ENCODE peak calls at places on chromosomes 16 and 17, in eight cellular contexts. H is CD8-positive, alpha-beta T cell; Q is WTC11; I is HFF-Myc; M is nephron progenitor cell; E is ovary; U is suprapubic skin; N is neural crest cell. X is an unnamed sample.

GRCh38 chr17:32772453-32773025 is 104.4 kb downstream of the MYO1D start:
- DNase-seq in H (no peak), E (no peak), Q (no peak), I (no peak), M (peak; percentile 8), N (no peak), U (no peak), X (no peak)

GRCh38 chr17:47276444-47276843 is 22.8 kb downstream of the ITGB3 start:
- DNase-seq in M (no peak), H (no peak), Q (no peak), N (no peak), E (no peak), I (no peak), U (no peak), X (no peak)

GRCh38 chr17:79098282-79098867 is 23.8 kb downstream of the ENGASE start:
- DNase-seq in Q (peak; percentile 47), U (no peak), N (no peak), H (no peak), E (no peak), M (no peak), I (no peak), X (no peak)

GRCh38 chr17:16255481-16255901 is 38.5 kb downstream of the PIGL start:
- DNase-seq in H (no peak), I (no peak), N (no peak), E (peak; percentile 49), U (no peak), Q (no peak), M (no peak), X (no peak)

GRCh38 chr16:13414154-13414553 is 505.8 kb upstream of the ERCC4 start:
- DNase-seq in Q (no peak), M (no peak), N (no peak), E (no peak), U (no peak), I (no peak), H (no peak), X (no peak)

GRCh38 chr16:66359012-66359411 is 7.5 kb upstream of the CDH5 start:
- DNase-seq in N (no peak), Q (no peak), H (no peak), E (no peak), I (no peak), M (no peak), U (no peak), X (no peak)

GRCh38 chr17:20095366-20096080 is 86.4 kb downstream of the SPECC1 start:
- DNase-seq in U (no peak), M (peak; percentile 49), E (peak; percentile 72), H (no peak), N (peak; percentile 51), Q (peak; percentile 54), I (peak; percentile 14), X (no peak)

GRCh38 chr17:14498812-14499211 is 197.9 kb downstream of the HS3ST3B1 start:
- DNase-seq in U (no peak), Q (no peak), I (no peak), N (no peak), M (no peak), H (no peak), E (no peak), X (no peak)

GRCh38 chr17:21453144-21453982 is 77.2 kb downstream of the KCNJ12 start:
- DNase-seq in M (no peak), U (peak; percentile 68), E (no peak), Q (no peak), I (no peak), H (no peak), N (no peak), X (no peak)

GRCh38 chr16:82895843-82896242 is 269.1 kb downstream of the CDH13 start:
- DNase-seq in E (no peak), I (no peak), Q (no peak), H (no peak), N (no peak), U (no peak), M (no peak), X (no peak)

GRCh38 chr16:1183235-1183907 is 30.5 kb downstream of the CACNA1H start:
- DNase-seq in U (no peak), I (no peak), M (peak; percentile 72), Q (peak; percentile 33), E (peak; percentile 89), N (peak; percentile 43), H (no peak), X (peak; percentile 29)

DNA sequence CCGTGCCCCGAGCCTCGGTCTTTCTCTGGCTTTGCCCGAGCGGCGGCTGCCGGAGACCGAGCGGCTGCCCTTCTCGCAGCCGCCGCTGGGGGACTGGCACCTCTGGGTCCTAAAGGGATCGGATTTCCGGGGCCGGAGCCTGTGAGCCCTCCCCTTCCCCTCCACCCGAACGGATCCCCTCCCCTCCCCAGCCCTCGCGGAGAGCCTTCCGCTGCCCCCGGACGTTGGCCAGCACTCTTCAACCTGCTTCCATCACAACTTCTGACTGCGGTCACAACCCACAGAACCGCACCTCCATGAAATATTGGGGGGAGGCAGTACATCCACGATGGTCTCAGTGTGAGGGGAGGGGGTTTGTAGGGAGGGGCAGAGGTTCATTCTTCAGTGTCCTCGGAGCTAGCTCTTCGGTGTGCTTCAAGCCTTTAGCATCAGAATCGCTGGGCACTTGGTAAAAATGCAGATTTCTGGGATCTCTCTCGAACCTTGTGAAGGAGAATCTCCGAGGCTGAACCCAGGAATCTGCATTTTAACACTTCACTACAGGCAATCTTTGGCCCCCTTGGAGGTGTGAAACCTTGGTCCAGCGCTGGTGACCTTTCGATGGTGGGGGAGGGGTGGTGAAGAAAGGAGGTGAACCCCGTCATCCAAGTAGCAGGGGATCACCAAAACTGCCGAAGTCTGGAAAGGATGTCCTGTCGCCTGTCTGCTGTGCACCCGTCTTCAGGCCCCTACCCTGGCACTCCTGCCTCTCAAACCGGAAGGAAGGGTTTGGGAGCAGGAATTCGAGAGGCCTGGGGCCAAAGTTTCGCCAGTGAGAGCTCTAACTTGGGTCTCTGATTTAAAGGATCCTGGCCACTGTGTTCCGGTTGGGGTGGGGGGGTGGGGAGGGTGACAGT is 812 bp upstream of the PPP1R9B start:
- DNase-seq in U (peak; percentile 95), E (peak; percentile 89), M (peak; percentile 89), I (peak; percentile 80), H (peak; percentile 64), N (peak; percentile 83), Q (peak; percentile 92), X (peak; percentile 51)
- TF ChIP-seq CTCF in U (peak; percentile 86), E (peak; percentile 52), M (peak; percentile 51), I (peak; percentile 42), H (peak; percentile 57), N (peak; percentile 71), Q (no peak), X (no peak)

GRCh38 chr17:39627717-39628516 is 1.2 kb downstream of the PPP1R1B start:
- DNase-seq in U (no peak), N (no peak), H (no peak), E (no peak), M (no peak), Q (no peak), I (no peak), X (no peak)

GRCh38 chr17:39631403-39631802 is 4.7 kb downstream of the PPP1R1B start:
- DNase-seq in M (no peak), I (no peak), N (no peak), U (no peak), E (no peak), Q (peak; percentile 49), H (no peak), X (no peak)

GRCh38 chr17:39629494-39629880 is 2.7 kb downstream of the PPP1R1B start:
- DNase-seq in M (no peak), Q (no peak), N (no peak), U (no peak), E (no peak), H (no peak), I (no peak), X (no peak)

GRCh38 chr17:39628655-39629493 is 2.1 kb downstream of the PPP1R1B start:
- DNase-seq in H (no peak), Q (no peak), M (no peak), U (no peak), E (no peak), I (no peak), N (no peak), X (no peak)

GRCh38 chr17:39629894-39630293 is 3.1 kb downstream of the PPP1R1B start:
- DNase-seq in I (no peak), H (no peak), U (no peak), Q (no peak), E (no peak), N (no peak), M (no peak), X (no peak)
- TF ChIP-seq CTCF in I (no peak), H (no peak), U (no peak), Q (no peak), E (no peak), N (no peak), M (no peak), X (no peak)

GRCh38 chr17:81854974-81855774 is 5.2 kb downstream of the P4HB start:
- DNase-seq in U (no peak), Q (no peak), H (no peak), I (no peak), E (no peak), M (no peak), N (no peak), X (no peak)
- TF ChIP-seq CTCF in U (peak; percentile 13), Q (no peak), H (no peak), I (no peak), E (no peak), M (no peak), N (no peak), X (no peak)

GRCh38 chr16:55499951-55500350 is 8.9 kb upstream of the LPCAT2 start:
- DNase-seq in I (peak; percentile 80), M (no peak), H (no peak), N (no peak), U (peak; percentile 65), E (no peak), Q (no peak), X (no peak)

GRCh38 chr16:55502801-55503366 is 6.0 kb upstream of the LPCAT2 start:
- DNase-seq in M (peak; percentile 21), U (no peak), N (peak; percentile 53), E (peak; percentile 97), Q (no peak), I (peak; percentile 78), H (no peak), X (no peak)

GRCh38 chr16:55503726-55504553 is 4.9 kb upstream of the LPCAT2 start:
- DNase-seq in Q (no peak), I (no peak), N (no peak), H (no peak), E (no peak), U (no peak), M (no peak), X (no peak)

GRCh38 chr16:55499281-55499680 is 9.6 kb upstream of the LPCAT2 start:
- DNase-seq in I (no peak), Q (no peak), U (no peak), N (no peak), H (no peak), E (no peak), M (no peak), X (no peak)

DNA sequence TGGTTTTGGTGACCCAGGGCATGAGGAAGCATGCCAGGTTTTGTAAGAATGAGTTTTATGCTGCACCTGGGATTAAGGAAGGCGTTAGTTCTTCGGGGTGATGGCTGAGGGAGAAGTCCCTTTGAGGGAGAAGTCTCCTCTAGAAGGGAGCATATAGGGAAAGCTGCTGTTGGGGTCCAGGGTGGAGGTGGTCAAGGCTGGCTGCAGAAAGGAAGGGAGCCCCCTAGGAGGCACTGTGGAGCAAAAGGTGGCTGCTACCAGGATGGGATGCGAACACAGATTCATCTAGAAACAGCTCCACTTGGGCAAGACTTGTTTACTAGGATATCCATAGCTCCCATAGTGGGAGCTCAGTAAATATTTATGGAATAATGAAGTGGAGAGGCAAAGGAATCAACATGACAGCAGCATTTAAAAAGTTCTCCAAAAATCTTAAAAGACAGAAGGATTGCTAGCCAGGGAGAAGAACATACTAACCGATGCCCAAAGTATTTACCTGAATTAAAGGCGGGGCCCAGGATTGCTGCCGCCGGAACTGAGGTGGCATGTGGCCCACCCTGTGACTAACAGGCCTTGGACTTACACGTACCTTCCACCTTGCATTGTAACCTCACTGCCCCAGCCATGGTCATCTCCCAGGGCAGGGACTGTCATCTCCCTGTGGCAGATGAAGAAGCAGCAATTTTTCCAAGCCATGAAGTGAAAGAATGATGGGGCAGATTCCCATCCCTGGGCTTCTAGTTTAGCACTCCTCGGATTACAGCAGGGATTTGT is 7.1 kb upstream of the LPCAT2 start:
- DNase-seq in U (no peak), H (no peak), N (no peak), Q (peak; percentile 59), I (no peak), M (no peak), E (no peak), X (no peak)
- TF ChIP-seq CTCF in U (no peak), H (no peak), N (peak; percentile 36), Q (no peak), I (peak; percentile 52), M (peak; percentile 8), E (no peak), X (no peak)

X was measured in omental fat pad.